ENCODE peak calls at places on chromosomes 6 and 20, in seven cellular contexts. E is esophagus squamous epithelium; H is T follicular helper cell; L is foreskin fibroblast; B is SW 1271; D is activated CD4-positive, alpha-beta T cell treated with anti-CD3 and anti-CD28 coated beads, Interleukin-2, amount 50 U/mL, for 24 hours; O is AG04450. W is an unnamed sample.

GRCh38 chr20:33686008-33686983 is at the start of gene E2F1:
- DNase-seq in O (peak), H (peak), D (peak), L (peak), E (peak), B (peak), W (peak)

GRCh38 chr6:143060806-143061596 is at the start of gene AIG1:
- DNase-seq in L (no peak), E (peak), H (peak), B (no peak), O (peak), D (peak), W (no peak)

GRCh38 chr20:19288636-19289035 is 76.2 kb downstream of the SLC24A3 start:
- DNase-seq in E (no peak), H (no peak), L (no peak), D (no peak), O (no peak), B (no peak), W (no peak)

GRCh38 chr20:51807864-51808263 is 5.5 kb upstream of the SALL4 start:
- DNase-seq in O (no peak), L (no peak), D (no peak), H (no peak), B (no peak), E (no peak), W (no peak)

GRCh38 chr6:170221753-170222400 is 69.0 kb downstream of the DLL1 start:
- DNase-seq in O (no peak), E (no peak), L (no peak), D (no peak), B (no peak), H (no peak), W (no peak)

GRCh38 chr6:122381494-122382083 is 17.9 kb upstream of the HSF2 start:
- DNase-seq in H (peak), E (no peak), O (peak), L (peak), B (peak), D (peak), W (no peak)

GRCh38 chr6:70616728-70617260 is 50.1 kb downstream of the SDHAF4 start:
- DNase-seq in D (no peak), E (no peak), L (no peak), O (no peak), H (no peak), B (no peak), W (no peak)

GRCh38 chr6:7261030-7261841 is 51.8 kb downstream of the SSR1 start:
- DNase-seq in E (peak), H (no peak), L (peak), D (peak), O (peak), B (peak), W (peak)

GRCh38 chr20:31260326-31260932 is 3.0 kb downstream of the DEFB115 start:
- DNase-seq in D (no peak), O (no peak), H (no peak), E (no peak), B (peak), L (no peak), W (no peak)

GRCh38 chr6:160438481-160438880 is 90.3 kb downstream of the SLC22A3 start:
- DNase-seq in O (no peak), H (no peak), E (no peak), L (no peak), B (no peak), D (no peak), W (no peak)

GRCh38 chr20:38353298-38353697 is 7.0 kb downstream of the LBP start:
- DNase-seq in L (no peak), E (no peak), D (no peak), O (no peak), B (no peak), H (no peak), W (no peak)

GRCh38 chr20:44089987-44090674 is 96.9 kb downstream of the JPH2 start:
- DNase-seq in O (no peak), L (peak), H (no peak), B (no peak), D (no peak), E (no peak), W (no peak)

GRCh38 chr20:53736757-53737403 is 143.2 kb upstream of the ZNF217 start:
- DNase-seq in L (no peak), H (no peak), E (no peak), B (no peak), O (no peak), D (no peak), W (no peak)

GRCh38 chr20:48295966-48296421 is 510.7 kb upstream of the SULF2 start:
- DNase-seq in E (no peak), B (peak), O (peak), D (no peak), L (peak), H (no peak), W (no peak)

GRCh38 chr6:121835662-121836061 is 400.2 kb downstream of the GJA1 start:
- DNase-seq in B (no peak), H (no peak), D (no peak), E (no peak), O (no peak), L (no peak), W (no peak)

GRCh38 chr6:20706293-20707165 is 172.3 kb downstream of the CDKAL1 start:
- DNase-seq in D (no peak), B (no peak), O (peak), H (no peak), L (no peak), E (no peak), W (no peak)

GRCh38 chr20:16476032-16476431 is 97.2 kb downstream of the KIF16B start:
- DNase-seq in H (no peak), O (no peak), D (no peak), E (no peak), B (peak), L (peak), W (no peak)

GRCh38 chr6:15504040-15504491 is 158.8 kb downstream of the DTNBP1 start:
- DNase-seq in L (no peak), O (no peak), D (no peak), B (no peak), E (no peak), H (no peak), W (no peak)

GRCh38 chr6:40477246-40478126 is 109.7 kb downstream of the LRFN2 start:
- DNase-seq in B (no peak), D (no peak), O (no peak), H (no peak), L (no peak), E (no peak), W (no peak)

GRCh38 chr20:58719258-58719657 is 26.7 kb downstream of the NPEPL1 start:
- DNase-seq in L (no peak), H (no peak), D (no peak), O (no peak), E (no peak), B (no peak), W (no peak)

GRCh38 chr6:46444772-46445454 is 46.3 kb downstream of the RCAN2 start:
- DNase-seq in B (no peak), H (no peak), E (no peak), L (no peak), D (no peak), O (no peak), W (no peak)

GRCh38 chr6:74646461-74646860 is 559.4 kb downstream of the COL12A1 start:
- DNase-seq in O (no peak), H (no peak), L (no peak), D (no peak), E (no peak), B (no peak), W (no peak)

GRCh38 chr20:844473-845225 is 11.1 kb downstream of the FAM110A start:
- DNase-seq in E (peak), O (peak), D (peak), H (peak), L (peak), B (peak), W (peak)

GRCh38 chr6:76043690-76044089 is 28.8 kb downstream of the IMPG1 start:
- DNase-seq in D (no peak), B (no peak), L (no peak), E (no peak), H (no peak), O (no peak), W (no peak)

GRCh38 chr6:30841644-30842504 is 42.4 kb upstream of the DDR1 start:
- DNase-seq in O (no peak), L (no peak), H (no peak), E (no peak), B (no peak), D (no peak), W (no peak)

GRCh38 chr20:58618694-58619540 is 32.2 kb upstream of the STX16 start:
- DNase-seq in L (peak), D (no peak), B (no peak), O (peak), E (no peak), H (no peak), W (no peak)